ENCODE peak calls at places on chromosomes 7 and 10, in seven cellular contexts. E is transverse colon, P is breast epithelium, D is HCT116, C is sigmoid colon, W is upper lobe of left lung, Q is GM12878. B is an unnamed sample.

GRCh38 chr7:26853788-26854393 is 10.5 kb downstream of the SKAP2 start:
- DNase-seq in W (no peak), C (no peak), Q (no peak), D (peak; percentile 31), P (no peak), E (no peak), B (no peak)

GRCh38 chr10:22649390-22649841 is 65.0 kb downstream of the PIP4K2A start:
- DNase-seq in E (no peak), W (no peak), Q (no peak), P (no peak), D (no peak), C (no peak), B (no peak)

GRCh38 chr7:151586531-151587270 is 67.0 kb upstream of the RHEB start:
- DNase-seq in W (no peak), P (no peak), Q (no peak), E (no peak), D (no peak), C (no peak), B (no peak)

GRCh38 chr7:148803094-148803493 is 81.0 kb downstream of the EZH2 start:
- DNase-seq in D (no peak), C (no peak), W (no peak), Q (no peak), E (no peak), P (no peak), B (no peak)

GRCh38 chr10:31944071-31944433 is 15.4 kb upstream of the ARHGAP12 start:
- DNase-seq in Q (no peak), D (no peak), C (no peak), W (no peak), E (no peak), P (no peak), B (no peak)

GRCh38 chr10:122292376-122292775 is 21.3 kb downstream of the BTBD16 start:
- DNase-seq in Q (no peak), E (no peak), C (peak; percentile 5), W (no peak), D (no peak), P (no peak), B (no peak)

GRCh38 chr7:130593033-130593432 is 75.5 kb downstream of the COPG2 start:
- DNase-seq in P (no peak), Q (no peak), W (no peak), E (no peak), D (no peak), C (no peak), B (no peak)

GRCh38 chr10:16182688-16183087 is 254.1 kb upstream of the PTER start:
- DNase-seq in C (no peak), E (no peak), W (no peak), Q (no peak), P (no peak), D (no peak), B (no peak)

GRCh38 chr10:77075916-77076315 is 561.7 kb downstream of the KCNMA1 start:
- DNase-seq in D (no peak), Q (no peak), C (no peak), E (no peak), W (no peak), P (no peak), B (no peak)

GRCh38 chr7:38574121-38574520 is 57.1 kb downstream of the AMPH start:
- DNase-seq in C (no peak), Q (no peak), P (no peak), D (no peak), W (no peak), E (no peak), B (no peak)

GRCh38 chr10:131418686-131419085 is 107.2 kb upstream of the TCERG1L start:
- DNase-seq in Q (no peak), C (no peak), W (no peak), E (no peak), P (no peak), D (no peak), B (no peak)

DNA sequence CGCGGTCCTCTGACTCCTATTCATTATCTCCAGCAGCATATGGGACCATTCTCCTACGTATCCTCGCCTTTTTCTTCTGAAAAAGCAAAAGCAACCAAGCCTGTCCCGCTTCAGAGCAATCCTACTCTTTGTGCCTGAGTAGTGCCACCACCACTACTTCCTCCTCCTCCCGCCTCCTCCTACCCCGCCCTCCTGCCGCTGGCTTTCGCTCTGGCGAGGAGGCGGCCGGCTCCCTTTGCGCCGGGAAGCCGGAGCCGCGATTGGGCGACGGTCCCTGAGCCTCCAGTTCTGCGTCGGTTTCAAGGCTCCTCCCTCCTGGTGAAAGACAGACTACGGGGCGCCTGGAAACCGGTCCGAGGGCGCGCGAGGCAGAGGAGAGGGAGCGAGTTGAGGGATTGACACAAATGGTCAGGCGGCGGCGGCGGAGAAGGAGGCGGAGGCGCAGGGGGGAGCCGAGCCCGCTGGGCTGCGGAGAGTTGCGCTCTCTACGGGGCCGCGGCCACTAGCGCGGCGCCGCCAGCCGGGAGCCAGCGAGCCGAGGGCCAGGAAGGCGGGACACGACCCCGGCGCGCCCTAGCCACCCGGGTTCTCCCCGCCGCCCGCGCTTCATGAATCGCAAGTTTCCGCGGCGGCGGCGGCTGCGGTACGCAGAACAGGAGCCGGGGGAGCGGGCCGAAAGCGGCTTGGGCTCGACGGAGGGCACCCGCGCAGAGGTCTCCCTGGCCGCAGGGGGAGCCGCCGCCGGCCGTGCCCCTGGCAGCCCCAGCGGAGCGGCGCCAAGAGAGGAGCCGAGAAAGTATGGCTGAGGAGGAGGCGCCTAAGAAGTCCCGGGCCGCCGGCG is at the start of gene FZD1:
- DNase-seq in E (peak; percentile 96), Q (peak; percentile 66), C (peak; percentile 98), P (peak; percentile 96), D (peak; percentile 95), W (peak; percentile 97), B (peak; percentile 98)
- TF ChIP-seq POLR2A in E (peak; percentile 51), Q (peak; percentile 33), C (peak; percentile 67), P (peak; percentile 19), D (peak; percentile 41), W (peak; percentile 35), B (no peak)

GRCh38 chr7:74479961-74480829 is 26.5 kb downstream of the GTF2IRD1 start:
- DNase-seq in P (no peak), C (peak; percentile 96), E (peak; percentile 79), W (peak; percentile 91), Q (no peak), D (no peak), B (peak; percentile 93)

GRCh38 chr7:74482629-74483401 is 29.1 kb downstream of the GTF2IRD1 start:
- DNase-seq in Q (no peak), C (no peak), P (no peak), W (no peak), E (no peak), D (peak; percentile 57), B (no peak)

GRCh38 chr7:74479066-74479781 is 25.5 kb downstream of the GTF2IRD1 start:
- DNase-seq in W (peak; percentile 87), E (peak; percentile 60), D (no peak), C (peak; percentile 78), Q (no peak), P (no peak), B (no peak)

GRCh38 chr7:74481458-74482324 is 28.0 kb downstream of the GTF2IRD1 start:
- DNase-seq in D (no peak), E (no peak), P (no peak), Q (no peak), W (no peak), C (no peak), B (no peak)

GRCh38 chr7:74480861-74481417 is 27.2 kb downstream of the GTF2IRD1 start:
- DNase-seq in C (peak; percentile 84), Q (no peak), P (no peak), E (peak; percentile 64), W (no peak), D (no peak), B (peak; percentile 86)
- H3K4me3 ChIP-seq in C (peak overlapping the region; percentile 10), Q (no peak overlapping the region), P (peak overlapping the region; percentile 45), E (peak overlapping the region; percentile 19), W (peak overlapping the region; percentile 37), D (no peak overlapping the region), B (peak overlapping the region; percentile 50)

DNA sequence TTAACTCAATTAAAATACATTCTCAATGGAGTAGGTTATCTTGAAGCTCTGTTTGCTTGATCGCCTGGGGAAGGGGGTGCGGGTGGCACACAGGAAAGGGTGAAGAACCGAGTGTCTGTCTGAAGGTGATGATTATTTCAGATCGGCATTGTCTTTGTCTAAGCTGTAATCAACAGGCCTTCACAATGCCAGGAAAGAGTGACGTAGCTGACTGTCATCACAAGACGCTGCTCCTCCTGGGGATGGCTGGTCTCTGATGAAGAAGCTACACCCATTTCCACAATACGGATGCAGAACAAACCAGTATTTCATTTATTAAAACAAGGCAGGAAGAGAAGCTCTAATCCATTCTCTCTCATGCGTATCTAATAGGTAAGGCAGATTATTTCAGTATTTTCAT is 19.4 kb downstream of the JCAD start:
- DNase-seq in D (no peak), Q (no peak), P (no peak), W (no peak), E (no peak), C (no peak), B (no peak)
- TF ChIP-seq POLR2AphosphoS5 in D (no peak), Q (no peak), P (no peak), W (peak; percentile 73), E (no peak), C (no peak), B (no peak)

DNA sequence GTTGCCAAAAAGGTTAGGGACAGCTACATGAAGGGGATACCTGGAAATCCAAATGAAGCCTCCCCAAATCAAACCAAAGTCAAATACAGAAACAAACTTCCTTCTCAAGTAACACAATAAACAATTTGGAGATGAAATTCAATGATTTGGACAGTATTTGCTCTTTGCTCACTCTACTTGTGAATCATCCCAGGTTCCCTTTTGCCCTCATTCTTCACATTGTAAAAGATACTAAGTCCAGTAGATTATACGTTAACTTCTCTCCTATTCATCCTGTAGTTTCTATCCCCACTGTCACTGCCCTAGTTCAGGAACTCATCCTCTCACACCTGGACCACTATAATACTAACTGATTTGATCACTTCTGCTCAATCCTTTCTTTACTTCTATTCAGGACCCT is 28.3 kb downstream of the FZD1 start:
- DNase-seq in P (no peak), D (no peak), W (no peak), Q (no peak), E (no peak), C (no peak), B (no peak)
- TF ChIP-seq POLR2A in P (no peak), D (no peak), W (no peak), Q (no peak), E (no peak), C (no peak), B (no peak)

B was measured in suprapubic skin.